ENCODE peak calls at places on chromosomes 3 and 15, in ten cellular contexts. J is endothelial cell; K is NCI-H524; T is T-helper 9 cell; Y is activated T-cell treated with anti-CD3 and anti-CD28 coated beads, Interleukin-2, amount 50 U/mL, for 72 hours; I is HTR-8/SVneo; N is CD4-positive, CD25-positive, alpha-beta regulatory T cell; H is NCI-H1048; O is activated CD8-positive, alpha-beta T cell treated with anti-CD3 and anti-CD28 coated beads for 36 hours; A is GM13977. P is an unnamed sample.

GRCh38 chr3:136036306-136036705 is 70.8 kb downstream of the PPP2R3A start:
- DNase-seq in J (no peak), K (no peak), T (no peak), Y (no peak), I (no peak), N (no peak), H (no peak), O (no peak), A (no peak), P (no peak)

GRCh38 chr3:141083831-141084624 is 32.9 kb downstream of the SPSB4 start:
- DNase-seq in J (no peak), K (peak), T (no peak), Y (no peak), I (peak), N (no peak), H (no peak), O (no peak), A (no peak), P (no peak)

GRCh38 chr3:10198761-10199688 is 34.3 kb downstream of the IRAK2 start:
- DNase-seq in J (no peak), K (no peak), T (peak), Y (peak), I (no peak), N (peak), H (no peak), O (peak), A (peak), P (peak)

GRCh38 chr3:168117059-168117458 is 21.3 kb upstream of the GOLIM4 start:
- DNase-seq in J (no peak), K (no peak), T (no peak), Y (no peak), I (no peak), N (no peak), H (no peak), O (no peak), A (no peak), P (no peak)

GRCh38 chr15:69847625-69848024 is 250.1 kb downstream of the TLE3 start:
- DNase-seq in J (no peak), K (no peak), T (no peak), Y (no peak), I (no peak), N (no peak), H (no peak), O (no peak), A (no peak), P (no peak)

GRCh38 chr15:28125673-28126651 is 26.8 kb upstream of the OCA2 start:
- DNase-seq in J (peak), K (peak), T (no peak), Y (no peak), I (peak), N (no peak), H (peak), O (no peak), A (no peak), P (no peak)

GRCh38 chr15:28269097-28269496 is 52.9 kb downstream of the HERC2 start:
- DNase-seq in J (no peak), K (no peak), T (no peak), Y (no peak), I (no peak), N (no peak), H (no peak), O (no peak), A (no peak), P (no peak)

GRCh38 chr15:88741671-88742070 is 61.6 kb upstream of the ACAN start:
- DNase-seq in J (no peak), K (no peak), T (no peak), Y (no peak), I (no peak), N (no peak), H (no peak), O (no peak), A (no peak), P (no peak)

GRCh38 chr3:21170964-21171363 is 580.0 kb downstream of the ZNF385D start:
- DNase-seq in J (peak), K (peak), T (no peak), Y (no peak), I (no peak), N (no peak), H (no peak), O (no peak), A (peak), P (no peak)

GRCh38 chr3:122313261-122313660 is 11.8 kb upstream of the CSTA start:
- DNase-seq in J (no peak), K (no peak), T (no peak), Y (no peak), I (no peak), N (no peak), H (no peak), O (no peak), A (no peak), P (no peak)

GRCh38 chr15:74320358-74321247 is 46.8 kb downstream of the CYP11A1 start:
- DNase-seq in J (peak), K (peak), T (peak), Y (peak), I (peak), N (no peak), H (no peak), O (peak), A (peak), P (peak)

GRCh38 chr3:112930771-112931170 is 44.1 kb downstream of the CD200R1 start:
- DNase-seq in J (no peak), K (no peak), T (no peak), Y (no peak), I (no peak), N (no peak), H (no peak), O (no peak), A (no peak), P (no peak)

GRCh38 chr3:140273542-140274195 is 338.7 kb downstream of the CLSTN2 start:
- DNase-seq in J (no peak), K (no peak), T (no peak), Y (no peak), I (no peak), N (no peak), H (no peak), O (no peak), A (no peak), P (no peak)